ENCODE peak calls at places on chromosomes 1 and 21, in four cellular contexts. D is K562, E is GM12878, R is HepG2. H is an unnamed sample.

GRCh38 chr1:224116131-224116530 is 2.2 kb downstream of the FBXO28 start:
- DNase-seq in E (peak; percentile 47), R (peak; percentile 47), D (peak; percentile 64), H (peak; percentile 56)

GRCh38 chr1:110535985-110536384 is 17.0 kb upstream of the KCNA10 start:
- DNase-seq in E (no peak), D (no peak), R (no peak), H (no peak)

GRCh38 chr1:185244015-185244747 is 72.9 kb downstream of the IVNS1ABP start:
- DNase-seq in E (no peak), R (no peak), D (peak; percentile 37), H (no peak)

GRCh38 chr1:41646186-41646585 is 161.7 kb upstream of the EDN2 start:
- DNase-seq in E (no peak), D (no peak), R (no peak), H (no peak)

GRCh38 chr1:206892351-206892984 is 4.8 kb upstream of the IL24 start:
- DNase-seq in E (no peak), D (no peak), R (no peak), H (no peak)

GRCh38 chr1:154627247-154628121 is 19.5 kb upstream of the ADAR start:
- DNase-seq in E (no peak), D (peak; percentile 94), R (peak; percentile 84), H (peak; percentile 82)

GRCh38 chr21:42061195-42061865 is 9.8 kb upstream of the UMODL1 start:
- DNase-seq in E (peak; percentile 81), D (no peak), R (no peak), H (no peak)

GRCh38 chr1:8815582-8816285 is 1.7 kb downstream of the RERE start:
- DNase-seq in E (no peak), D (peak; percentile 44), R (no peak), H (no peak)

GRCh38 chr21:41160036-41160435 is 7.9 kb upstream of the BACE2 start:
- DNase-seq in E (no peak), R (no peak), D (no peak), H (no peak)

GRCh38 chr1:36133484-36133883 is 8.5 kb upstream of the COL8A2 start:
- DNase-seq in E (no peak), D (no peak), R (no peak), H (no peak)

GRCh38 chr21:34881894-34882371 is 167.2 kb downstream of the RUNX1 start:
- DNase-seq in D (no peak), E (no peak), R (no peak), H (no peak)

GRCh38 chr21:34882719-34883131 is 166.4 kb downstream of the RUNX1 start:
- DNase-seq in R (no peak), D (no peak), E (no peak), H (no peak)

GRCh38 chr21:34883501-34884271 is 165.4 kb downstream of the RUNX1 start:
- DNase-seq in E (no peak), D (no peak), R (no peak), H (no peak)

GRCh38 chr21:34880401-34880800 is 168.7 kb downstream of the RUNX1 start:
- DNase-seq in R (no peak), E (no peak), D (no peak), H (no peak)

GRCh38 chr21:34881421-34881820 is 167.7 kb downstream of the RUNX1 start:
- DNase-seq in E (no peak), R (no peak), D (no peak), H (no peak)
- TF ChIP-seq SP1 in E (no peak), R (no peak), D (no peak), H (no peak)

GRCh38 chr1:34034029-34034428 is 131.0 kb downstream of the CSMD2 start:
- DNase-seq in D (no peak), R (no peak), E (no peak), H (no peak)
- TF ChIP-seq REST in D (no peak), R (peak; percentile 64), E (peak; percentile 66), H (peak; percentile 19)

GRCh38 chr1:39154553-39155361 is 49.7 kb upstream of the MACF1 start:
- DNase-seq in E (no peak), D (peak; percentile 49), R (peak; percentile 57), H (no peak)
- TF ChIP-seq SP1 in E (no peak), D (no peak), R (no peak), H (no peak)

GRCh38 chr1:245721488-245721887 is 566.7 kb downstream of the KIF26B start:
- DNase-seq in D (no peak), E (no peak), R (no peak), H (no peak)
- TF ChIP-seq REST in D (no peak), E (no peak), R (no peak), H (no peak)